ENCODE peak calls at places on chromosomes 5 and 9, in seven cellular contexts. K is neural progenitor cell, H is chondrocyte, D is WERI-Rb-1, N is IMR-90, O is endothelial cell, Q is GM13977. Z is an unnamed sample.

GRCh38 chr5:16983022-16983639 is 47.0 kb upstream of the MYO10 start:
- DNase-seq in D (no peak), O (no peak), N (no peak), K (no peak), Q (no peak), H (no peak), Z (no peak)

GRCh38 chr9:97567894-97568202 is 65.3 kb downstream of the TSTD2 start:
- DNase-seq in H (no peak), N (no peak), D (no peak), Q (no peak), O (no peak), K (no peak), Z (no peak)

GRCh38 chr5:42666821-42667325 is 89.7 kb upstream of the CCDC152 start:
- DNase-seq in H (no peak), K (peak; percentile 13), N (no peak), O (no peak), Q (no peak), D (no peak), Z (no peak)

GRCh38 chr5:149485655-149486615 is 65.3 kb downstream of the CSNK1A1 start:
- DNase-seq in N (peak; percentile 100), O (no peak), Q (no peak), H (no peak), D (no peak), K (no peak), Z (no peak)

GRCh38 chr9:133713211-133713959 is 24.8 kb downstream of the SARDH start:
- DNase-seq in D (peak; percentile 46), H (peak; percentile 78), O (peak; percentile 2), N (no peak), Q (no peak), K (no peak), Z (peak; percentile 64)

GRCh38 chr9:78236511-78236950 is 656 bp downstream of the CEP78 start:
- DNase-seq in D (peak; percentile 36), N (no peak), O (no peak), Q (no peak), H (no peak), K (peak; percentile 37), Z (no peak)

GRCh38 chr5:76269259-76269958 is 133.7 kb upstream of the IQGAP2 start:
- DNase-seq in H (no peak), K (no peak), D (no peak), N (no peak), Q (peak; percentile 47), O (no peak), Z (no peak)

GRCh38 chr5:159458217-159458711 is 128.0 kb upstream of the IL12B start:
- DNase-seq in H (no peak), D (no peak), K (no peak), N (no peak), O (no peak), Q (peak; percentile 23), Z (no peak)

GRCh38 chr5:1174122-1174936 is 27.1 kb upstream of the SLC6A19 start:
- DNase-seq in K (peak; percentile 76), Q (peak; percentile 63), H (peak; percentile 55), N (peak; percentile 74), O (peak; percentile 74), D (peak; percentile 87), Z (no peak)

GRCh38 chr9:110217656-110218099 is 9.7 kb upstream of the C9orf152 start:
- DNase-seq in K (peak; percentile 52), D (no peak), O (no peak), H (no peak), N (peak; percentile 63), Q (peak; percentile 34), Z (no peak)

GRCh38 chr5:82405618-82406199 is 127.6 kb upstream of the RPS23 start:
- DNase-seq in K (no peak), D (no peak), Q (no peak), O (no peak), H (no peak), N (peak; percentile 99), Z (no peak)

GRCh38 chr5:58335518-58335917 is 124.4 kb downstream of the PLK2 start:
- DNase-seq in Q (no peak), K (no peak), O (no peak), H (no peak), D (peak; percentile 6), N (peak; percentile 5), Z (no peak)
- TF ChIP-seq CTCF in Q (no peak), K (no peak), O (peak; percentile 22), H (peak; percentile 12), D (no peak), N (no peak), Z (no peak)

GRCh38 chr9:130938652-130939404 is at the start of gene FIBCD1:
- DNase-seq in Q (peak; percentile 82), D (peak; percentile 69), O (peak; percentile 39), H (no peak), N (peak; percentile 34), K (peak; percentile 83), Z (no peak)
- TF ChIP-seq CTCF in Q (peak; percentile 43), D (peak; percentile 62), O (peak; percentile 58), H (peak; percentile 71), N (peak; percentile 38), K (peak; percentile 58), Z (no peak)

GRCh38 chr9:20314981-20315380 is 307.3 kb downstream of the MLLT3 start:
- DNase-seq in K (no peak), Q (no peak), O (no peak), H (no peak), D (no peak), N (no peak), Z (no peak)
- TF ChIP-seq CTCF in K (no peak), Q (no peak), O (no peak), H (no peak), D (no peak), N (no peak), Z (no peak)

GRCh38 chr5:23332650-23333251 is 174.7 kb upstream of the PRDM9 start:
- DNase-seq in Q (peak; percentile 9), N (no peak), H (no peak), K (peak; percentile 48), O (no peak), D (no peak), Z (no peak)
- TF ChIP-seq CTCF in Q (peak; percentile 22), N (no peak), H (peak; percentile 70), K (peak; percentile 64), O (peak; percentile 29), D (peak; percentile 54), Z (no peak)

GRCh38 chr9:35033101-35033500 is 39.3 kb downstream of the VCP start:
- DNase-seq in D (no peak), K (no peak), H (no peak), N (no peak), Q (no peak), O (no peak), Z (no peak)

DNA sequence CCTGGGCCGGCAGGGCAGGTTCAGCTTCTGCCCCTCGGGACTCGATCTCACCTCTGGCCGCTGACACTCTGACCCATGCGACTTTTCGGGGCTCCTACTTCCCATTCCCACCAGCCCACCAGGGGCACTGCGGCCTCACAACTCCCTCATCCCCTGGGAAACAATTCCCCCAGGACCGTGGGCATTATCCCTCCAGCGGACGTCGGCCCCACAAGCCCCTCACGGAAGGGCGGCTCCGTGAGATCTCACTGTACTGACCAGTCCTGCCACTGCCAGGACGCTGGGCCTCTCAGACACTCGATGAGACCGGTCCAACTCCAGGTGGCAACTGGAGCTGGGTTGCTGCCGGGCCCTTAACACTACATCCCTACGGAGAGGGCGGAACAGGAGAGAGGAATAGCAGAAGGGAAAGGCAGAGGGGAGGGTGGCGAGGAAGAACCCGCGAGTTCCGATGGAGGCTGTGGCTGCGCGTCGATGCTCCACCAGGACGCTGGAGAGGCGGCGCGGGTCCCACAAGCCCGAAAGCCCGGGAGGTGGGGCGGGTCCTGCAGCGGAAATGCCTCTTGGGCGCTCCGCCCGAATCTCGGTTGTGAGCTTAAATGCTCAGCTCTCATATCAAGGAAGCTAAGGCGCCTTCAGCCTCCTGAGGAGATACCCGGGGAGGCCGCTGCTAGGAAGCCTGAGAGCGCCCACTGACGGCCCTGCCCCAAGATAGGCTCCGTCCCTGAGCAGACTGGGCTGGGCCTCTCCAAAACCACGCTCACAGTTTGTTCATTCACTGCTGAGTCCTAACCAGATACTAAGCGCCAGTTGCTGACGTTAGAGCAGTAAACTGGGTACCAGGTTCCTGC is 36.3 kb downstream of the VCP start:
- DNase-seq in H (no peak), K (no peak), O (no peak), N (peak; percentile 38), Q (peak; percentile 35), D (no peak), Z (peak; percentile 85)
- TF ChIP-seq CTCF in H (no peak), K (no peak), O (no peak), N (no peak), Q (no peak), D (no peak), Z (no peak)

GRCh38 chr5:105506692-105507277 is 1944.2 kb upstream of the NUDT12 start:
- DNase-seq in K (peak; percentile 55), N (peak; percentile 16), O (peak; percentile 28), H (no peak), D (peak; percentile 55), Q (peak; percentile 7), Z (no peak)
- TF ChIP-seq CTCF in K (peak; percentile 64), N (no peak), O (peak; percentile 27), H (peak; percentile 63), D (peak; percentile 79), Q (peak; percentile 54), Z (no peak)

DNA sequence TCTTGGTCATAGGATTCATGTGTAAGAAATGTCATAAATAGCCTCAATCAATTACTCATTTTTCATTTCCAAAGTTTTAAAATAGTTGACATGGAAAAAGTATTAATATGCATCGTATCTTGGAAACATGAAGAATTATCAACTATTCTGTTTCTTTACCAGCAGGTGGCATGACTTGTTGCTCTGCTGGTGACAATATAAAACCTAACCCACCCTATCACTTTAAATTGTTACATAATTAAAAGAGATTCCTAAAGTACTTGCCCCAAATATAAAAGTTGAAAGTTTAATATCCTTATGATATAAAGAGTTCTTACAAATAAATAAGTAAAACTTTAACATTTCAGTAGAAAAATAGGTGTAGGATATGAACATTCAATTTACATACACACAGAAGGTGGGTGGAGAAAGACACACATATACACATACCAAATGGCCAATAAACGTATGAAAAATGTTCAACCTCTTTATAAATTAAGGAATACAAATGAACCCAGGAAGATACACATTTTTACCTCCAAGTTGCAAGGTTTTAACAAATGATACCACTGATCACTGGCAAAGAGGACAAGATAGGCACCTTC is 30.6 kb downstream of the MAP1B start:
- DNase-seq in O (no peak), Q (peak; percentile 34), N (no peak), D (no peak), H (no peak), K (no peak), Z (no peak)
- TF ChIP-seq CTCF in O (peak; percentile 59), Q (peak; percentile 54), N (peak; percentile 52), D (no peak), H (peak; percentile 80), K (peak; percentile 48), Z (no peak)

GRCh38 chr5:62305358-62305714 is 670 bp upstream of the KIF2A start:
- DNase-seq in D (no peak), N (no peak), Q (no peak), H (no peak), K (no peak), O (no peak), Z (no peak)

GRCh38 chr5:62308439-62308838 is 2.4 kb downstream of the KIF2A start:
- DNase-seq in N (no peak), Q (no peak), K (no peak), O (no peak), D (no peak), H (no peak), Z (no peak)

GRCh38 chr5:62306494-62307363 is 723 bp downstream of the KIF2A start:
- DNase-seq in H (no peak), Q (peak; percentile 55), O (peak; percentile 50), D (peak; percentile 42), N (peak; percentile 35), K (peak; percentile 63), Z (peak; percentile 94)

GRCh38 chr5:62307364-62307689 is 1.3 kb downstream of the KIF2A start:
- DNase-seq in K (no peak), D (no peak), H (no peak), Q (no peak), N (no peak), O (no peak), Z (no peak)

GRCh38 chr5:62305715-62306493 is at the start of gene KIF2A:
- DNase-seq in Q (peak; percentile 99), O (peak; percentile 89), D (peak; percentile 91), K (peak; percentile 98), N (peak; percentile 88), H (peak; percentile 94), Z (peak; percentile 98)
- TF ChIP-seq CTCF in Q (no peak), O (no peak), D (peak; percentile 3), K (no peak), N (peak; percentile 12), H (peak; percentile 40), Z (peak; percentile 45)